ENCODE peak calls at places on chromosomes 12 and 14, in seven cellular contexts. Y is cardiac muscle cell, G is body of pancreas, T is WTC11, Q is GM13976, C is dorsolateral prefrontal cortex, R is B cell. F is an unnamed sample.

GRCh38 chr12:109447482-109447881 is 29.6 kb downstream of the KCTD10 start:
- DNase-seq in Y (no peak), T (no peak), Q (no peak), R (no peak), C (no peak), G (no peak), F (no peak)

GRCh38 chr12:70619471-70620152 is 17.6 kb downstream of the PTPRB start:
- DNase-seq in Q (no peak), Y (no peak), G (no peak), T (no peak), C (no peak), R (no peak), F (no peak)

GRCh38 chr12:12645485-12645884 is 33.8 kb downstream of the CREBL2 start:
- DNase-seq in Q (peak), Y (peak), G (peak), T (no peak), C (no peak), R (peak), F (no peak)

GRCh38 chr14:65179918-65180724 is 77.8 kb upstream of the MAX start:
- DNase-seq in Q (peak), C (no peak), Y (peak), T (no peak), R (peak), G (peak), F (no peak)

GRCh38 chr12:121792607-121793500 is 634 bp downstream of the RHOF start:
- DNase-seq in G (no peak), Y (no peak), R (peak), Q (peak), T (no peak), C (no peak), F (peak)

GRCh38 chr14:95043314-95043713 is 114.0 kb downstream of the DICER1 start:
- DNase-seq in G (no peak), R (no peak), C (no peak), Q (no peak), Y (no peak), T (no peak), F (peak)

GRCh38 chr12:54277823-54278276 is 2.1 kb downstream of the CBX5 start:
- DNase-seq in Q (no peak), Y (peak), R (no peak), G (no peak), C (no peak), T (no peak), F (no peak)

GRCh38 chr14:21467620-21468019 is 9.1 kb downstream of the RAB2B start:
- DNase-seq in Q (no peak), Y (peak), T (no peak), R (no peak), G (no peak), C (no peak), F (no peak)

GRCh38 chr12:14836336-14837210 is 6.8 kb downstream of the ART4 start:
- DNase-seq in C (no peak), Y (peak), R (no peak), G (no peak), Q (no peak), T (no peak), F (no peak)

GRCh38 chr12:102298022-102298421 is 100.4 kb upstream of the PMCH start:
- DNase-seq in Q (no peak), G (no peak), C (no peak), Y (peak), T (no peak), R (no peak), F (no peak)

GRCh38 chr12:104694161-104694560 is 237.4 kb downstream of the CHST11 start:
- DNase-seq in R (no peak), Q (no peak), C (no peak), G (no peak), Y (peak), T (no peak), F (no peak)

GRCh38 chr12:16307843-16308475 is 30.5 kb upstream of the SLC15A5 start:
- DNase-seq in Q (no peak), G (no peak), T (no peak), Y (no peak), R (no peak), C (no peak), F (no peak)

GRCh38 chr14:105492051-105492965 is 1.3 kb downstream of the TEDC1 start:
- DNase-seq in G (peak), Y (no peak), Q (no peak), R (peak), T (no peak), C (no peak), F (peak)

GRCh38 chr14:97215263-97215969 is 418.2 kb downstream of the VRK1 start:
- DNase-seq in Y (no peak), Q (no peak), G (no peak), T (no peak), C (no peak), R (no peak), F (no peak)

GRCh38 chr12:131930510-131930909 is 1.4 kb downstream of the PUS1 start:
- DNase-seq in C (no peak), Q (no peak), R (no peak), G (no peak), Y (no peak), T (no peak), F (no peak)

GRCh38 chr12:93375906-93376305 is 1.8 kb upstream of the NUDT4 start:
- DNase-seq in T (no peak), R (no peak), Q (no peak), C (no peak), Y (no peak), G (no peak), F (no peak)

GRCh38 chr12:130240831-130241590 is 78.7 kb downstream of the FZD10 start:
- DNase-seq in T (no peak), G (peak), Y (no peak), C (no peak), R (no peak), Q (no peak), F (no peak)

GRCh38 chr14:49593016-49593415 is 5.7 kb upstream of the LRR1 start:
- DNase-seq in T (no peak), G (no peak), Y (peak), Q (no peak), R (no peak), C (no peak), F (no peak)

GRCh38 chr14:89015016-89015415 is 190.6 kb downstream of the TTC8 start:
- DNase-seq in R (no peak), C (no peak), G (no peak), T (no peak), Y (peak), Q (no peak), F (no peak)

GRCh38 chr12:57430117-57430930 is 519 bp downstream of the R3HDM2 start:
- DNase-seq in T (peak), R (peak), Q (no peak), G (no peak), Y (peak), C (no peak), F (peak)
- TF ChIP-seq CTCF in T (no peak), R (no peak), Q (no peak), G (no peak), Y (no peak), C (peak), F (no peak)

DNA sequence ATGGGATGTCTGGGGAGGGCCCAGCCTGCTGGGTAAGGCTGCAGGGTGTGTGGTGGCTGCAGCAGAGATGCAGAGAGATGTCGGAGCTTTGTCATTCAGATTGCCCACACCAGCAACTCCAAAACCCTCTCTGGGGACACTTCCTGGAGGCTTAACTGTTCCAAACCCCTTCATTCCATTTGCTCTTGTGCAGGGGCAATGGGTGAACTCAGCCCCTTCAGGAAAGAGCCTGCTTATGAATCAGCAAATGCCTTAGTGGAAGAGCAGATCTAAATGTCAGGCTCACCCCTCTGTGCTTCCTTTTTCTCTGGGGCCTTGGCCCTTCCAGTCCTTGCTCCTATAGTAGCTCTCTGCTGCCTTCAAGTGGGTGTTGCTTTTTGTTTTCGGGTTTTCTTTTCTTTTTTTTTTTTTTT is 36.7 kb upstream of the GPATCH2L start:
- DNase-seq in T (no peak), R (no peak), C (no peak), Q (no peak), Y (no peak), G (no peak), F (no peak)
- TF ChIP-seq CTCF in T (no peak), R (no peak), C (no peak), Q (no peak), Y (no peak), G (no peak), F (no peak)

GRCh38 chr14:106831322-106831720 is 1304.9 kb downstream of the TMEM121 start:
- DNase-seq in G (no peak), Q (peak), T (peak), Y (no peak), R (no peak), C (no peak), F (peak)
- TF ChIP-seq CTCF in G (peak), Q (peak), T (peak), Y (peak), R (peak), C (no peak), F (no peak)

GRCh38 chr14:59944909-59945308 is 25.0 kb downstream of the LRRC9 start:
- DNase-seq in G (no peak), C (no peak), R (no peak), Q (no peak), T (no peak), Y (no peak), F (no peak)
- TF ChIP-seq CTCF in G (no peak), C (no peak), R (no peak), Q (no peak), T (no peak), Y (no peak), F (no peak)

GRCh38 chr14:100747736-100748135 is 21.0 kb downstream of the DLK1 start:
- DNase-seq in Q (no peak), R (no peak), T (no peak), C (peak), Y (no peak), G (no peak), F (peak)

GRCh38 chr14:100748403-100748802 is 21.7 kb downstream of the DLK1 start:
- DNase-seq in Y (no peak), R (no peak), C (no peak), Q (no peak), G (no peak), T (no peak), F (no peak)

GRCh38 chr14:100748944-100749343 is 22.3 kb downstream of the DLK1 start:
- DNase-seq in R (no peak), C (peak), Q (no peak), G (no peak), T (peak), Y (no peak), F (peak)

GRCh38 chr14:100746326-100746725 is 19.6 kb downstream of the DLK1 start:
- DNase-seq in Y (no peak), R (no peak), C (no peak), T (no peak), G (no peak), Q (no peak), F (no peak)

DNA sequence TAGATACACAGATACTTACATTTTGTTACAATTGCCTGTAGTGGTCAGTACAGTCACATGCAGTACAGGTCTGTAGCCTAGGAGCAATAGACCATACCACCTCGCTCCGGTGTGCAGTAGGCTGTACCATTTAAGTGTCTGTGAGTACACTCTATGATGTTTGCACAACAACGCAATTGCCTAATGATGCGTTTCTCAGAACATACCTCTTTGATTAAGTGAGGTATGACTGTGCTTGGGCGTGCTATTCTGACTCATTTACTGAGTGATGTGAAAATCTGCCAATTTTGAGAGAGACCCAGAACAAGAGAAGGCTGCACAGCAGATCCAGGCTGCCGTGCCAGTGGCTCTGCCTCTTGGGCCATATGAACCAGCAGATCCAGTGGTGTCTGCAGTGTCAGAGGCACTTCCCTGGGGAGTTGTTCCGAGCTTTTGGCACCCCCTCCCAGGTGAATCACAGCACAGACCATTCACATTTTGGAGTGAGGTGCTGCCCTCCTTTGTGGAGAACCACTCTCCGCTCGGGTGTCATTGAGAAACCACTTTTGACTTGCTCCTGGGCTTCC is 20.4 kb downstream of the DLK1 start:
- DNase-seq in C (no peak), T (no peak), G (no peak), Y (peak), R (no peak), Q (no peak), F (peak)
- TF ChIP-seq CTCF in C (no peak), T (no peak), G (no peak), Y (peak), R (no peak), Q (no peak), F (no peak)

GRCh38 chr14:101234588-101234937 is 326.7 kb upstream of the DIO3 start:
- DNase-seq in T (no peak), Y (no peak), Q (peak), G (no peak), C (no peak), R (no peak), F (no peak)

GRCh38 chr14:101233861-101234587 is 327.3 kb upstream of the DIO3 start:
- DNase-seq in Q (no peak), Y (no peak), T (no peak), G (no peak), R (no peak), C (no peak), F (no peak)

GRCh38 chr14:101235872-101236221 is 325.4 kb upstream of the DIO3 start:
- DNase-seq in G (no peak), R (no peak), Q (peak), Y (no peak), T (no peak), C (no peak), F (no peak)

GRCh38 chr14:101236496-101237240 is 324.6 kb upstream of the DIO3 start:
- DNase-seq in T (no peak), R (no peak), G (no peak), Q (peak), Y (no peak), C (no peak), F (no peak)

DNA sequence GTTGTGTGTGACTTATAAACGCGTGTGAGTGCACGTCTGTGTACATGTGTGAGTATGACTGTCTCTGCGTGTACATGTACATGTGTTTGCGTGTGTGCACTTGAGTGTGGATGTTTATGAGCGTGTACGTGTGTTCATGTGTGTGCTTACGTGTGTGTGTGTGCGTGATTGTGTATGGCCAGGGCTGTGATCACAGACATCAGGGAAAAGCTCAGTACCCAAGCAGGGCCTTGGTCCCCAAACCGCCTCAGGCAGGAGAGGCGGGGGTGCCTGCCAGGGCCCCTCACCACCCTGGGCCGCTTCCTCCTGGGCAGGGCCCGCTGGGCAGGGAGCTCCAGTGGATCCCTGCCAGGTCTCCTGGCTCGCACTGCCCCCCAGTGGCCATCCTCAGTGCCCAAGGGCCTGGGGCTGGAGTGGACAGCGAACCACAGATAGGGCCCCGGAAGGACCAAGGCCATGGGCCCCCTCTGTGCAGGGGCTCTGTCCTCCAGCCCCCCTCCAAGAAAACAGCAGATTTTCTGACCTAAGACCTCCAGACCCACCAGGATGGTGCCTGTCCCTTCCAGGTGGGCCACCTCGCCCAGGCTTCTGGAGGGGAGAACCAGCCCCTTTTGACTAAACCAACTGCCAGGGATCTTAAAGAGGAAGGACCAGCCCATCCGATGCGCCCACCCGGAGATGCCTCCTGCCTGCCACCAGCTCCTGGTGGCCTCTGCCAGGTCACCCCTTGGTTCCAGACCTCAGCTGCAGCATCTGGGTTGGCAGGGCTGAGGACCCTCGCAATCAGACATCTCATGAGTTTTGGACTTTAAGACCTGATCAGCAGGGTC is 326.0 kb upstream of the DIO3 start:
- DNase-seq in Q (peak), C (peak), R (peak), G (peak), Y (peak), T (peak), F (no peak)
- TF ChIP-seq CTCF in Q (no peak), C (peak), R (peak), G (peak), Y (peak), T (peak), F (peak)

GRCh38 chr12:52440821-52441319 is 6.7 kb upstream of the KRT75 start:
- DNase-seq in R (no peak), G (no peak), C (no peak), T (no peak), Q (no peak), Y (peak), F (no peak)

GRCh38 chr12:52441320-52441911 is 7.2 kb upstream of the KRT75 start:
- DNase-seq in Y (peak), R (no peak), T (no peak), C (no peak), Q (no peak), G (no peak), F (no peak)

GRCh38 chr12:52443966-52444365 is 8.0 kb downstream of the KRT6B start:
- DNase-seq in R (no peak), Y (no peak), Q (no peak), G (no peak), C (no peak), T (no peak), F (no peak)

GRCh38 chr12:52444647-52445595 is 7.0 kb downstream of the KRT6B start:
- DNase-seq in C (no peak), G (no peak), Y (no peak), T (no peak), Q (no peak), R (no peak), F (no peak)

GRCh38 chr12:52442600-52443061 is 8.5 kb upstream of the KRT75 start:
- DNase-seq in C (no peak), R (no peak), T (peak), Q (peak), G (peak), Y (peak), F (no peak)
- TF ChIP-seq CTCF in C (no peak), R (no peak), T (no peak), Q (no peak), G (no peak), Y (peak), F (no peak)

DNA sequence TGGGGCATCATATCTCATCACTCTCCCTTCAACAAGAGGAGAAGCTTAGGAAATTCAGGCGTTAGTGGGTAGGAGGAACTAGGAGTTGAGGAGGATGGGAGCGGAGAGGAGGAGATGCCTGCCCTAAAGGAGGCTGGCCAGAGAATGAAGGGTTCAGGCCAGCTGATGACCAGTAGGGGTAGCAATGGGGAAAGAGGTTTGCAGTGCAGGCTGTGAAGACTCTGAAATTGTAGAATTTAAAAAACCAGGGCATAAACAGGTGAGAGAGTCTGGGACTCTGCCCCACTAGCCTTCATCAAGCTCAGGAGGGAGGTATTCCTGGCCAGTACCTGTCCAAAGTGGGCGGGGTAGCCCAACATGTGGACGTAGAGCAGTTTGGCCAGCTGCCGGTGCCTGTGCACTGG is 807 bp downstream of the AP1G2 start:
- DNase-seq in T (no peak), R (no peak), Q (no peak), C (no peak), Y (peak), G (peak), F (no peak)
- TF ChIP-seq CTCF in T (no peak), R (no peak), Q (no peak), C (peak), Y (peak), G (no peak), F (no peak)

DNA sequence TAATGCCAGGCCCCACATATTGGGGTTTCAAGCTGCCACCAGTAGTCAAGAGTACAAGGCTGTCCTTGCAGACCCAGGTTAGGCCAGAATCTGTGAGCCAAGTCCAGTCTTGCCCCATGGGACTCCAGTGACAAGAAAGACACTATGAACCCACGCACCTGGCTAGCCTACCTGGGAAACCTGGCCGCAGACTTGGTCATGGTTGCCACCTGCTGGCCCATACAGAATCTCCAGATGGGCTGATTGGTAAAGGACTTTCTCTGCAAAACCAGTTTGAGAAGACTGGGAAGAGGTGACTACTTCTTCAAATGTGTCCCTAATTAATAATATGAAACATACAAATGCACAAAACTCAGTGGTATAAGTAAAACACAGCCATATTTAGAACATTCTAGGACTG is 398.4 kb upstream of the FLRT2 start:
- DNase-seq in T (peak), G (peak), R (no peak), C (no peak), Y (no peak), Q (no peak), F (no peak)
- TF ChIP-seq CTCF in T (peak), G (peak), R (no peak), C (no peak), Y (no peak), Q (no peak), F (no peak)